ENCODE peak calls at places on chromosomes 4 and X, in seven cellular contexts. One of them, this sample, is unnamed.

GRCh38 chr4:17475481-17475880 is 36.4 kb downstream of the QDPR start:
- DNase-seq in heart right ventricle: no peak
- DNase-seq in upper lobe of right lung: no peak
- DNase-seq in NCI-H510A treated with DMSO at 0.1 percent for 48 hours: no peak
- DNase-seq in activated T-helper 1 cell treated with Interleukin-2 at 50 U/mL for 16 hours: no peak
- DNase-seq in NCI-H2107: no peak
- DNase-seq in neural crest cell: no peak
- DNase-seq in this sample: no peak

GRCh38 chr4:54526560-54526959 is 131.2 kb upstream of the KIT start:
- DNase-seq in upper lobe of right lung: no peak
- DNase-seq in NCI-H510A treated with DMSO at 0.1 percent for 48 hours: peak
- DNase-seq in NCI-H2107: no peak
- DNase-seq in heart right ventricle: no peak
- DNase-seq in activated T-helper 1 cell treated with Interleukin-2 at 50 U/mL for 16 hours: no peak
- DNase-seq in neural crest cell: no peak
- DNase-seq in this sample: no peak

GRCh38 chr4:88029556-88029955 is 22.1 kb downstream of the PKD2 start:
- DNase-seq in NCI-H510A treated with DMSO at 0.1 percent for 48 hours: no peak
- DNase-seq in heart right ventricle: no peak
- DNase-seq in neural crest cell: no peak
- DNase-seq in activated T-helper 1 cell treated with Interleukin-2 at 50 U/mL for 16 hours: no peak
- DNase-seq in upper lobe of right lung: no peak
- DNase-seq in NCI-H2107: no peak
- DNase-seq in this sample: no peak

GRCh38 chrX:16882188-16882587 is 12.0 kb upstream of the RBBP7 start:
- DNase-seq in neural crest cell: no peak
- DNase-seq in activated T-helper 1 cell treated with Interleukin-2 at 50 U/mL for 16 hours: no peak
- DNase-seq in NCI-H510A treated with DMSO at 0.1 percent for 48 hours: peak
- DNase-seq in heart right ventricle: peak
- DNase-seq in NCI-H2107: peak
- DNase-seq in upper lobe of right lung: peak
- DNase-seq in this sample: no peak

GRCh38 chr4:25862411-25863346 is at the start of gene SEL1L3:
- DNase-seq in NCI-H510A treated with DMSO at 0.1 percent for 48 hours: peak
- DNase-seq in activated T-helper 1 cell treated with Interleukin-2 at 50 U/mL for 16 hours: peak
- DNase-seq in NCI-H2107: no peak
- DNase-seq in neural crest cell: no peak
- DNase-seq in upper lobe of right lung: peak
- DNase-seq in heart right ventricle: peak
- DNase-seq in this sample: peak

GRCh38 chrX:80432863-80433262 is 12.6 kb downstream of the TENT5D start:
- DNase-seq in neural crest cell: no peak
- DNase-seq in NCI-H510A treated with DMSO at 0.1 percent for 48 hours: no peak
- DNase-seq in heart right ventricle: no peak
- DNase-seq in NCI-H2107: no peak
- DNase-seq in upper lobe of right lung: no peak
- DNase-seq in activated T-helper 1 cell treated with Interleukin-2 at 50 U/mL for 16 hours: no peak
- DNase-seq in this sample: no peak

GRCh38 chr4:169567916-169568315 is 44.5 kb downstream of the NEK1 start:
- DNase-seq in neural crest cell: no peak
- DNase-seq in NCI-H510A treated with DMSO at 0.1 percent for 48 hours: no peak
- DNase-seq in NCI-H2107: no peak
- DNase-seq in heart right ventricle: no peak
- DNase-seq in upper lobe of right lung: no peak
- DNase-seq in activated T-helper 1 cell treated with Interleukin-2 at 50 U/mL for 16 hours: no peak
- DNase-seq in this sample: no peak

GRCh38 chr4:75251547-75251946 is 262.7 kb downstream of the RCHY1 start:
- DNase-seq in neural crest cell: no peak
- DNase-seq in upper lobe of right lung: no peak
- DNase-seq in NCI-H510A treated with DMSO at 0.1 percent for 48 hours: no peak
- DNase-seq in activated T-helper 1 cell treated with Interleukin-2 at 50 U/mL for 16 hours: no peak
- DNase-seq in heart right ventricle: no peak
- DNase-seq in NCI-H2107: no peak
- DNase-seq in this sample: no peak

GRCh38 chrX:31633349-31633748 is 561.5 kb upstream of the FTHL17 start:
- DNase-seq in heart right ventricle: no peak
- DNase-seq in NCI-H2107: no peak
- DNase-seq in activated T-helper 1 cell treated with Interleukin-2 at 50 U/mL for 16 hours: no peak
- DNase-seq in neural crest cell: no peak
- DNase-seq in upper lobe of right lung: no peak
- DNase-seq in NCI-H510A treated with DMSO at 0.1 percent for 48 hours: no peak
- DNase-seq in this sample: no peak

This sample was measured in HuH-7.5.